ENCODE peak calls at places on chromosomes 5 and 9, in six cellular contexts. G, O, W, P, X and N are unnamed samples.

GRCh38 chr5:179146277-179146676 is 86.1 kb downstream of the ZNF354C start:
- DNase-seq in P (no peak), O (no peak), G (no peak), W (no peak), X (no peak), N (no peak)

GRCh38 chr5:71882826-71883744 is 164.0 kb downstream of the CARTPT start:
- DNase-seq in O (peak; percentile 78), X (no peak), P (no peak), G (peak; percentile 34), W (peak; percentile 19), N (no peak)

GRCh38 chr9:136881691-136882108 is 4.6 kb upstream of the TRAF2 start:
- DNase-seq in W (peak; percentile 80), X (no peak), O (peak; percentile 57), P (peak; percentile 75), G (no peak), N (no peak)

GRCh38 chr5:170493028-170493820 is 10.6 kb upstream of the KCNIP1 start:
- DNase-seq in G (no peak), O (no peak), W (no peak), X (no peak), P (no peak), N (no peak)

GRCh38 chr5:90644132-90644531 is 85.5 kb downstream of the ADGRV1 start:
- DNase-seq in G (no peak), W (no peak), O (no peak), P (no peak), X (no peak), N (no peak)

GRCh38 chr5:123805300-123805699 is 293.3 kb downstream of the CSNK1G3 start:
- DNase-seq in X (no peak), W (no peak), P (no peak), O (no peak), G (peak; percentile 71), N (no peak)

GRCh38 chr5:106435185-106435584 is 1235.6 kb downstream of the EFNA5 start:
- DNase-seq in P (no peak), G (no peak), O (no peak), X (no peak), W (no peak), N (no peak)

GRCh38 chr9:112755675-112756074 is 5.1 kb downstream of the SNX30 start:
- DNase-seq in G (no peak), P (no peak), X (no peak), O (peak; percentile 44), W (no peak), N (no peak)

GRCh38 chr9:124759327-124759726 is 11.8 kb downstream of the NR6A1 start:
- DNase-seq in G (no peak), W (no peak), X (no peak), O (no peak), P (no peak), N (no peak)

GRCh38 chr5:148125641-148126040 is 42.7 kb upstream of the SPINK14 start:
- DNase-seq in P (peak; percentile 26), W (no peak), G (peak; percentile 13), O (peak; percentile 39), X (no peak), N (peak; percentile 36)

GRCh38 chr9:77944556-77945261 is 86.9 kb downstream of the GNAQ start:
- DNase-seq in G (no peak), P (peak; percentile 40), O (no peak), X (no peak), W (no peak), N (peak; percentile 33)

GRCh38 chr9:131013015-131013755 is 4.2 kb downstream of the LAMC3 start:
- DNase-seq in X (no peak), G (no peak), P (peak; percentile 60), O (no peak), W (no peak), N (no peak)

GRCh38 chr5:178677429-178677828 is 50.6 kb upstream of the CLK4 start:
- DNase-seq in G (no peak), W (no peak), X (no peak), P (no peak), O (no peak), N (no peak)

GRCh38 chr5:139951296-139951924 is 91.7 kb downstream of the NRG2 start:
- DNase-seq in G (no peak), W (no peak), X (no peak), P (peak; percentile 13), O (no peak), N (no peak)

GRCh38 chr9:131173995-131174394 is 48.6 kb downstream of the NUP214 start:
- DNase-seq in G (no peak), P (no peak), X (no peak), O (no peak), W (no peak), N (no peak)

GRCh38 chr5:138351056-138351455 is 1.4 kb upstream of the KDM3B start:
- DNase-seq in P (no peak), X (no peak), O (peak; percentile 81), G (no peak), W (peak; percentile 58), N (no peak)

GRCh38 chr9:110911659-110912473 is 126.4 kb downstream of the LPAR1 start:
- DNase-seq in P (no peak), G (no peak), X (no peak), W (no peak), O (peak; percentile 62), N (no peak)

GRCh38 chr5:34022131-34022705 is 14.4 kb upstream of the AMACR start:
- DNase-seq in X (no peak), P (no peak), W (no peak), G (no peak), O (peak; percentile 74), N (no peak)

GRCh38 chr5:108148715-108149139 is 233.2 kb downstream of the FBXL17 start:
- DNase-seq in X (no peak), O (peak; percentile 65), P (peak; percentile 4), W (no peak), G (peak; percentile 37), N (peak; percentile 56)

GRCh38 chr9:116190997-116191396 is 37.4 kb downstream of the PAPPA start:
- DNase-seq in X (no peak), G (no peak), P (no peak), O (peak; percentile 91), W (peak; percentile 70), N (no peak)

GRCh38 chr5:74179183-74179582 is 461.3 kb downstream of the ENC1 start:
- DNase-seq in O (peak; percentile 85), X (no peak), P (no peak), G (peak; percentile 51), W (peak; percentile 47), N (no peak)

GRCh38 chr5:90353254-90353653 is 56.3 kb downstream of the CETN3 start:
- DNase-seq in O (no peak), P (no peak), X (no peak), W (no peak), G (no peak), N (no peak)

GRCh38 chr9:133955821-133956411 is 36.2 kb downstream of the VAV2 start:
- DNase-seq in O (peak; percentile 47), W (no peak), X (no peak), G (peak; percentile 88), P (peak; percentile 93), N (no peak)

GRCh38 chr5:180555168-180555921 is 36.0 kb downstream of the SCGB3A1 start:
- DNase-seq in P (no peak), W (no peak), O (no peak), X (no peak), G (no peak), N (no peak)

GRCh38 chr9:37029776-37030590 is 4.1 kb downstream of the PAX5 start:
- DNase-seq in P (peak; percentile 70), G (no peak), X (no peak), O (peak; percentile 29), W (no peak), N (no peak)

GRCh38 chr9:9598723-9599122 is 1014.1 kb downstream of the PTPRD start:
- DNase-seq in G (peak; percentile 25), O (no peak), X (no peak), W (no peak), P (no peak), N (no peak)

GRCh38 chr5:12623408-12623807 is 719.2 kb upstream of the CTNND2 start:
- DNase-seq in G (no peak), O (no peak), W (no peak), X (no peak), P (peak; percentile 2), N (no peak)

GRCh38 chr9:110531776-110532175 is 47.8 kb downstream of the SVEP1 start:
- DNase-seq in X (no peak), W (no peak), P (no peak), G (no peak), O (no peak), N (no peak)

GRCh38 chr9:68897557-68898145 is 116.3 kb downstream of the PRKACG start:
- DNase-seq in W (no peak), P (no peak), X (no peak), G (peak; percentile 65), O (no peak), N (no peak)

GRCh38 chr9:93346240-93347112 is 105.0 kb upstream of the FAM120A start:
- DNase-seq in W (no peak), G (no peak), P (peak; percentile 89), O (peak; percentile 27), X (no peak), N (no peak)

GRCh38 chr9:10613413-10613812 is 611 bp upstream of the PTPRD start:
- DNase-seq in G (no peak), O (no peak), X (no peak), P (peak; percentile 27), W (no peak), N (no peak)

GRCh38 chr9:124180557-124180956 is 77.2 kb upstream of the NEK6 start:
- DNase-seq in X (no peak), O (peak; percentile 15), P (no peak), G (no peak), W (no peak), N (no peak)

GRCh38 chr9:127035948-127036347 is 86.5 kb downstream of the ANGPTL2 start:
- DNase-seq in O (peak; percentile 41), P (no peak), G (no peak), W (no peak), X (no peak), N (no peak)

GRCh38 chr5:179852993-179853547 is 5.5 kb downstream of the MRNIP start:
- DNase-seq in G (no peak), O (no peak), X (no peak), W (no peak), P (no peak), N (no peak)